ENCODE peak calls at places on chromosomes 12 and 14, in nine cellular contexts. R is HEK293T; H is NCI-H2171 treated with DMSO at 0.1 percent for 48 hours; D is T-cell; V is mesenchymal stem cell; C is stimulated activated CD8-positive, alpha-beta memory T cell treated with anti-CD3 and anti-CD28 coated beads, Interleukin-7, amount 100 ng/mL, for 1 hour; S is skeletal muscle cell; A is HCEC 1CT; M is ELR. J is an unnamed sample.

GRCh38 chr12:28963554-28963953 is 185.5 kb upstream of the FAR2 start:
- DNase-seq in R (peak; percentile 11), H (peak; percentile 69), D (no peak), V (peak; percentile 37), C (no peak), S (no peak), A (peak; percentile 62), M (peak; percentile 18), J (peak; percentile 70)

GRCh38 chr12:19482551-19483109 is 43.3 kb downstream of the AEBP2 start:
- DNase-seq in R (peak; percentile 11), H (no peak), D (peak; percentile 5), V (peak; percentile 30), C (peak; percentile 2), S (no peak), A (no peak), M (no peak), J (peak; percentile 56)

GRCh38 chr14:68486033-68486732 is 306.7 kb downstream of the ZFP36L1 start:
- DNase-seq in R (no peak), H (no peak), D (no peak), V (no peak), C (no peak), S (no peak), A (no peak), M (no peak), J (no peak)

GRCh38 chr12:116186482-116187157 is 90.9 kb downstream of the MED13L start:
- DNase-seq in R (no peak), H (no peak), D (no peak), V (peak; percentile 54), C (no peak), S (no peak), A (no peak), M (no peak), J (no peak)

GRCh38 chr12:24378548-24379011 is 429.1 kb upstream of the SOX5 start:
- DNase-seq in R (peak; percentile 68), H (no peak), D (no peak), V (peak; percentile 90), C (no peak), S (no peak), A (peak; percentile 98), M (peak; percentile 73), J (no peak)

GRCh38 chr12:66803972-66804371 is 125.1 kb upstream of the GRIP1 start:
- DNase-seq in R (peak; percentile 38), H (peak; percentile 61), D (no peak), V (no peak), C (no peak), S (no peak), A (no peak), M (no peak), J (peak; percentile 27)

GRCh38 chr14:90518075-90518940 is 121.5 kb downstream of the CALM1 start:
- DNase-seq in R (no peak), H (no peak), D (no peak), V (no peak), C (no peak), S (no peak), A (no peak), M (no peak), J (peak; percentile 14)

GRCh38 chr14:104371031-104371430 is 208.5 kb upstream of the C14orf180 start:
- DNase-seq in R (no peak), H (no peak), D (no peak), V (no peak), C (no peak), S (no peak), A (no peak), M (no peak), J (no peak)

GRCh38 chr12:71552728-71553501 is 110.7 kb downstream of the ZFC3H1 start:
- DNase-seq in R (no peak), H (no peak), D (no peak), V (no peak), C (no peak), S (no peak), A (no peak), M (peak; percentile 12), J (no peak)

GRCh38 chr12:43675048-43675904 is 83.3 kb downstream of the PUS7L start:
- DNase-seq in R (no peak), H (no peak), D (no peak), V (no peak), C (no peak), S (no peak), A (no peak), M (no peak), J (no peak)

GRCh38 chr14:75427126-75427481 is 718 bp upstream of the JDP2 start:
- DNase-seq in R (no peak), H (no peak), D (no peak), V (no peak), C (no peak), S (no peak), A (no peak), M (no peak), J (no peak)

GRCh38 chr12:120940799-120941198 is 36.6 kb upstream of the SPPL3 start:
- DNase-seq in R (no peak), H (no peak), D (no peak), V (peak; percentile 70), C (no peak), S (no peak), A (peak; percentile 17), M (peak; percentile 24), J (no peak)

GRCh38 chr12:24554612-24555300 is 394.1 kb downstream of the BCAT1 start:
- DNase-seq in R (no peak), H (no peak), D (no peak), V (no peak), C (no peak), S (no peak), A (no peak), M (no peak), J (no peak)

GRCh38 chr12:101877816-101878811 is 734 bp downstream of the DRAM1 start:
- DNase-seq in R (peak; percentile 16), H (no peak), D (no peak), V (peak; percentile 57), C (no peak), S (no peak), A (peak; percentile 14), M (peak; percentile 56), J (peak; percentile 1)

GRCh38 chr12:28191690-28192089 is 1.4 kb downstream of the CCDC91 start:
- DNase-seq in R (no peak), H (no peak), D (no peak), V (peak; percentile 55), C (no peak), S (no peak), A (no peak), M (peak; percentile 11), J (no peak)

GRCh38 chr12:8844665-8845064 is 22.2 kb downstream of the A2ML1 start:
- DNase-seq in R (no peak), H (no peak), D (no peak), V (no peak), C (no peak), S (peak; percentile 12), A (no peak), M (no peak), J (peak; percentile 56)

GRCh38 chr14:101113835-101114725 is 210.6 kb upstream of the RTL1 start:
- DNase-seq in R (no peak), H (no peak), D (no peak), V (no peak), C (no peak), S (no peak), A (no peak), M (no peak), J (no peak)

GRCh38 chr12:106125351-106126085 is 13.2 kb downstream of the NUAK1 start:
- DNase-seq in R (no peak), H (no peak), D (no peak), V (no peak), C (no peak), S (no peak), A (no peak), M (no peak), J (no peak)

GRCh38 chr12:59570134-59570533 is 25.7 kb upstream of the SLC16A7 start:
- DNase-seq in R (no peak), H (no peak), D (no peak), V (no peak), C (no peak), S (no peak), A (peak; percentile 20), M (peak; percentile 72), J (no peak)

GRCh38 chr12:92702754-92703679 is at the start of gene PLEKHG7:
- DNase-seq in R (no peak), H (no peak), D (no peak), V (no peak), C (no peak), S (no peak), A (no peak), M (no peak), J (no peak)

GRCh38 chr14:105411017-105411941 is 8.3 kb upstream of the MTA1 start:
- DNase-seq in R (peak; percentile 78), H (peak; percentile 23), D (no peak), V (peak; percentile 37), C (no peak), S (no peak), A (peak; percentile 50), M (peak; percentile 67), J (peak; percentile 80)

GRCh38 chr14:78227466-78228077 is 57.4 kb downstream of the NRXN3 start:
- DNase-seq in R (no peak), H (no peak), D (no peak), V (no peak), C (no peak), S (no peak), A (no peak), M (no peak), J (no peak)

GRCh38 chr14:103862393-103862782 is 15.0 kb upstream of the PPP1R13B start:
- DNase-seq in R (no peak), H (no peak), D (no peak), V (no peak), C (no peak), S (no peak), A (peak; percentile 74), M (no peak), J (no peak)

GRCh38 chr12:48717252-48717695 is 767 bp upstream of the CCNT1 start:
- DNase-seq in R (no peak), H (peak; percentile 18), D (no peak), V (peak; percentile 27), C (no peak), S (no peak), A (peak; percentile 2), M (peak; percentile 13), J (peak; percentile 15)

GRCh38 chr14:65299837-65300236 is 112.7 kb upstream of the FUT8 start:
- DNase-seq in R (no peak), H (no peak), D (no peak), V (no peak), C (no peak), S (no peak), A (no peak), M (no peak), J (no peak)

GRCh38 chr14:51869426-51870113 is 9.2 kb downstream of the GNG2 start:
- DNase-seq in R (no peak), H (no peak), D (no peak), V (peak; percentile 47), C (peak; percentile 40), S (no peak), A (no peak), M (no peak), J (no peak)

GRCh38 chr12:115387392-115387791 is 703.4 kb upstream of the TBX3 start:
- DNase-seq in R (no peak), H (no peak), D (no peak), V (no peak), C (no peak), S (no peak), A (no peak), M (no peak), J (no peak)

GRCh38 chr14:101322223-101322622 is 239.1 kb upstream of the DIO3 start:
- DNase-seq in R (no peak), H (no peak), D (no peak), V (no peak), C (no peak), S (no peak), A (no peak), M (no peak), J (no peak)

GRCh38 chr12:123231931-123232330 is 1.0 kb downstream of the MPHOSPH9 start:
- DNase-seq in R (no peak), H (peak; percentile 39), D (no peak), V (no peak), C (no peak), S (no peak), A (no peak), M (peak; percentile 18), J (no peak)

GRCh38 chr14:54794796-54795195 is 107.8 kb downstream of the GCH1 start:
- DNase-seq in R (no peak), H (no peak), D (no peak), V (no peak), C (no peak), S (no peak), A (no peak), M (no peak), J (no peak)

GRCh38 chr14:46488374-46488773 is 163.2 kb downstream of the RPL10L start:
- DNase-seq in R (no peak), H (no peak), D (no peak), V (no peak), C (no peak), S (no peak), A (no peak), M (peak; percentile 27), J (no peak)